ENCODE peak calls at places on chromosomes 4 and X, in four cellular contexts. One of them, this sample, is unnamed.

GRCh38 chr4:15963568-15963967 is 593 bp upstream of the FGFBP2 start:
- DNase-seq in pancreas: no peak
- DNase-seq in mammary epithelial cell: no peak
- DNase-seq in neural progenitor cell: no peak
- DNase-seq in this sample: no peak

GRCh38 chr4:182808673-182809416 is 108.3 kb downstream of the DCTD start:
- DNase-seq in neural progenitor cell: no peak
- DNase-seq in mammary epithelial cell: no peak
- DNase-seq in pancreas: no peak
- DNase-seq in this sample: peak; percentile 34

GRCh38 chr4:96352051-96352517 is 512.2 kb downstream of the PDHA2 start:
- DNase-seq in mammary epithelial cell: peak; percentile 14
- DNase-seq in pancreas: no peak
- DNase-seq in neural progenitor cell: peak; percentile 49
- DNase-seq in this sample: peak; percentile 29

GRCh38 chr4:139692300-139693012 is 26.8 kb downstream of the MGST2 start:
- DNase-seq in neural progenitor cell: peak; percentile 24
- DNase-seq in mammary epithelial cell: no peak
- DNase-seq in pancreas: no peak
- DNase-seq in this sample: no peak

GRCh38 chr4:147916351-147916750 is 184.5 kb downstream of the ARHGAP10 start:
- DNase-seq in mammary epithelial cell: no peak
- DNase-seq in pancreas: no peak
- DNase-seq in neural progenitor cell: no peak
- DNase-seq in this sample: no peak

GRCh38 chr4:125728568-125728967 is 413.8 kb downstream of the FAT4 start:
- DNase-seq in pancreas: no peak
- DNase-seq in neural progenitor cell: peak; percentile 34
- DNase-seq in mammary epithelial cell: peak; percentile 93
- DNase-seq in this sample: peak; percentile 99

GRCh38 chrX:153398275-153398960 is 2.7 kb downstream of the PNMA6E start:
- DNase-seq in mammary epithelial cell: no peak
- DNase-seq in neural progenitor cell: no peak
- DNase-seq in pancreas: no peak
- DNase-seq in this sample: no peak

GRCh38 chr4:122746485-122746965 is 14.0 kb downstream of the BBS12 start:
- DNase-seq in neural progenitor cell: no peak
- DNase-seq in mammary epithelial cell: peak; percentile 20
- DNase-seq in pancreas: no peak
- DNase-seq in this sample: no peak

GRCh38 chr4:3041192-3042142 is 32.9 kb downstream of the HTT-AS start:
- DNase-seq in mammary epithelial cell: peak; percentile 65
- DNase-seq in neural progenitor cell: no peak
- DNase-seq in pancreas: no peak
- DNase-seq in this sample: peak; percentile 21

GRCh38 chr4:2797545-2798305 is 4.8 kb downstream of the SH3BP2 start:
- DNase-seq in neural progenitor cell: peak; percentile 1
- DNase-seq in mammary epithelial cell: no peak
- DNase-seq in pancreas: peak; percentile 86
- DNase-seq in this sample: no peak

GRCh38 chr4:2805712-2806391 is 13.0 kb downstream of the SH3BP2 start:
- DNase-seq in neural progenitor cell: no peak
- DNase-seq in pancreas: peak; percentile 78
- DNase-seq in mammary epithelial cell: no peak
- DNase-seq in this sample: peak; percentile 20

GRCh38 chr4:186132577-186133277 is 28.2 kb downstream of the FAM149A start:
- DNase-seq in mammary epithelial cell: peak; percentile 20
- DNase-seq in pancreas: no peak
- DNase-seq in neural progenitor cell: peak; percentile 77
- DNase-seq in this sample: peak; percentile 59

GRCh38 chr4:53905935-53906377 is 158.4 kb downstream of the CHIC2 start:
- DNase-seq in neural progenitor cell: peak; percentile 76
- DNase-seq in pancreas: peak; percentile 18
- DNase-seq in mammary epithelial cell: peak; percentile 61
- DNase-seq in this sample: peak; percentile 62

GRCh38 chrX:19152762-19153161 is 30.5 kb upstream of the ADGRG2 start:
- DNase-seq in mammary epithelial cell: peak; percentile 64
- DNase-seq in neural progenitor cell: no peak
- DNase-seq in pancreas: no peak
- DNase-seq in this sample: peak; percentile 74

GRCh38 chrX:57368158-57368557 is 81.7 kb downstream of the FAAH2 start:
- DNase-seq in pancreas: no peak
- DNase-seq in mammary epithelial cell: no peak
- DNase-seq in neural progenitor cell: no peak
- DNase-seq in this sample: no peak

GRCh38 chr4:141223418-141223817 is 2.7 kb downstream of the ZNF330 start:
- DNase-seq in pancreas: no peak
- DNase-seq in mammary epithelial cell: no peak
- DNase-seq in neural progenitor cell: no peak
- DNase-seq in this sample: no peak

GRCh38 chr4:20538922-20539321 is 161.3 kb upstream of the PACRGL start:
- DNase-seq in neural progenitor cell: no peak
- DNase-seq in mammary epithelial cell: no peak
- DNase-seq in pancreas: no peak
- DNase-seq in this sample: peak; percentile 10

GRCh38 chrX:52217494-52218160 is 32.9 kb downstream of the MAGED4 start:
- DNase-seq in neural progenitor cell: peak; percentile 38
- DNase-seq in mammary epithelial cell: no peak
- DNase-seq in pancreas: no peak
- DNase-seq in this sample: no peak

GRCh38 chr4:88960576-88960975 is 96.4 kb downstream of the FAM13A start:
- DNase-seq in neural progenitor cell: peak; percentile 13
- DNase-seq in mammary epithelial cell: no peak
- DNase-seq in pancreas: no peak
- DNase-seq in this sample: no peak

GRCh38 chr4:155809835-155810234 is 51.0 kb downstream of the GUCY1B1 start:
- DNase-seq in neural progenitor cell: peak; percentile 77
- DNase-seq in mammary epithelial cell: peak; percentile 59
- DNase-seq in pancreas: no peak
- DNase-seq in this sample: peak; percentile 76

GRCh38 chr4:22501715-22502095 is 14.2 kb downstream of the ADGRA3 start:
- DNase-seq in mammary epithelial cell: no peak
- DNase-seq in neural progenitor cell: no peak
- DNase-seq in pancreas: no peak
- DNase-seq in this sample: peak; percentile 76

GRCh38 chr4:155967098-155967497 is 13.4 kb upstream of the CTSO start:
- DNase-seq in pancreas: no peak
- DNase-seq in mammary epithelial cell: no peak
- DNase-seq in neural progenitor cell: no peak
- DNase-seq in this sample: peak; percentile 13

GRCh38 chr4:151854731-151855130 is 93.9 kb upstream of the GATB start:
- DNase-seq in mammary epithelial cell: no peak
- DNase-seq in pancreas: no peak
- DNase-seq in neural progenitor cell: no peak
- DNase-seq in this sample: peak; percentile 4

GRCh38 chr4:82711158-82711785 is 87.3 kb downstream of the SCD5 start:
- DNase-seq in mammary epithelial cell: no peak
- DNase-seq in neural progenitor cell: no peak
- DNase-seq in pancreas: no peak
- DNase-seq in this sample: no peak
- TF ChIP-seq CTCF in mammary epithelial cell: no peak
- TF ChIP-seq CTCF in neural progenitor cell: no peak
- TF ChIP-seq CTCF in pancreas: no peak
- TF ChIP-seq CTCF in this sample: no peak

GRCh38 chr4:40316333-40316781 is 18.8 kb upstream of the CHRNA9 start:
- DNase-seq in pancreas: no peak
- DNase-seq in neural progenitor cell: no peak
- DNase-seq in mammary epithelial cell: peak; percentile 92
- DNase-seq in this sample: peak; percentile 95
- H3K4me3 ChIP-seq in pancreas: no peak overlapping the region
- H3K4me3 ChIP-seq in neural progenitor cell: no peak overlapping the region
- H3K4me3 ChIP-seq in mammary epithelial cell: peak overlapping the region; percentile 13
- H3K4me3 ChIP-seq in this sample: peak overlapping the region; percentile 36

GRCh38 chr4:97585274-97585673 is 558.0 kb downstream of the STPG2 start:
- DNase-seq in neural progenitor cell: no peak
- DNase-seq in mammary epithelial cell: no peak
- DNase-seq in pancreas: no peak
- DNase-seq in this sample: no peak
- TF ChIP-seq CTCF in neural progenitor cell: no peak
- TF ChIP-seq CTCF in mammary epithelial cell: no peak
- TF ChIP-seq CTCF in pancreas: no peak
- TF ChIP-seq CTCF in this sample: no peak

DNA sequence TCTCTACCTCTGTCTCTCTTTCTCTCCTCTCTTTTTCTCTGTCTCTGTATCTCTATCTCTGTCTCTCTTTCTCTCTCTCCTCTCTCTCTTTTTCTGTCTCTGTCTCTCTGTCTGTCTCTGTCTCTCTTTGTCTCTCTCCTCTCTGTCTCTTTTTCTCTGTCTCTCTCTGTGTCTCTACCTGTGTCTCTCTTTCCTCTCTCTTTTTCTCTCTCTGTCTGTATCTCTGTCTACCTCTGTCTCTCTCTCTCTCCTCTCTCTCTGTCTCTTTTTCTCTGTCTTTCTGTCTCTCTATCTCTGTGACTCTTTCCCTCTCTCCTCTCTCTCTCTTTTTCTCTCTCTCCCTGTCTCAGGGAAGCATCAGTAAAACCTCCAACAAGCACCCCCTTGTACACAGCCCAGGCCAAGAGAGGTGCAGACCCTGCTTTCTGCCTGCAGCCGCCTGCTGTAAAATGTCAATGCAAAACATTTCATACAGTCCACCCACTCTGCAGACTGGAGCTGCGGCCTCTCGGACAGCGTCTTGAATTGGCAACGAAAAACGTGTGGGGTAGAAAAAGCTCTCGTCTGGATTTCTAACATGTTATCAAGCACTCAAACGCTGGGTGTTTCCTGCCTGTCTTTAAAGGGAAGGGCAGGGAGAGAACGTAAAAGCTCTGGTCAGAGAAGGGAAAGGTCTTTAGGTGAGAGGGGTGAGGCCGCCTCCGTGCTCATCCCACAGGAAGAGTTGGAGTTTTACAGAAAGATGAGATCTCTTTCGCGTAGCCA is 3.7 kb upstream of the SHOX start:
- DNase-seq in mammary epithelial cell: no peak
- DNase-seq in pancreas: no peak
- DNase-seq in neural progenitor cell: peak; percentile 50
- DNase-seq in this sample: no peak
- H3K4me3 ChIP-seq in mammary epithelial cell: no peak overlapping the region
- H3K4me3 ChIP-seq in pancreas: no peak overlapping the region
- H3K4me3 ChIP-seq in neural progenitor cell: no peak overlapping the region
- H3K4me3 ChIP-seq in this sample: no peak overlapping the region

DNA sequence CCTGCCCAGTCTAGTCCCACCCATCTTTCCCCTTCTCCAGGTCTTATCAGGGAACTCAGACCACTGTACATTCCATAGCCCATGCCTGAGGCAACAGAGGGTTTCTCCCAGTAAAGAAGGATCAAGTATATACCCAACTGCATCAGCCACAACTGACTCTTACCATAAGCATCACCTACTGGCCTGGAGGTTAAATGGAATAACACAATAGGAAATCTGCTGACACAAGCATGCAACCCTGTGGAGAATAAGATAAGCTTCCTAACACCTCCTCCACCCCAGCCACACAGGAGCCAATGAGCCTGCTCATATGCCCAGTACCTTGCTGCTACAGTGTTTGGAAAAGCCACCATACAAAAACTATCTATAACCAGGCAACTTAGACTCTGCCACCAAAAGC is 34.6 kb upstream of the PLK4 start:
- DNase-seq in neural progenitor cell: no peak
- DNase-seq in mammary epithelial cell: no peak
- DNase-seq in pancreas: no peak
- DNase-seq in this sample: no peak
- TF ChIP-seq CTCF in neural progenitor cell: no peak
- TF ChIP-seq CTCF in mammary epithelial cell: no peak
- TF ChIP-seq CTCF in pancreas: no peak
- TF ChIP-seq CTCF in this sample: no peak

DNA sequence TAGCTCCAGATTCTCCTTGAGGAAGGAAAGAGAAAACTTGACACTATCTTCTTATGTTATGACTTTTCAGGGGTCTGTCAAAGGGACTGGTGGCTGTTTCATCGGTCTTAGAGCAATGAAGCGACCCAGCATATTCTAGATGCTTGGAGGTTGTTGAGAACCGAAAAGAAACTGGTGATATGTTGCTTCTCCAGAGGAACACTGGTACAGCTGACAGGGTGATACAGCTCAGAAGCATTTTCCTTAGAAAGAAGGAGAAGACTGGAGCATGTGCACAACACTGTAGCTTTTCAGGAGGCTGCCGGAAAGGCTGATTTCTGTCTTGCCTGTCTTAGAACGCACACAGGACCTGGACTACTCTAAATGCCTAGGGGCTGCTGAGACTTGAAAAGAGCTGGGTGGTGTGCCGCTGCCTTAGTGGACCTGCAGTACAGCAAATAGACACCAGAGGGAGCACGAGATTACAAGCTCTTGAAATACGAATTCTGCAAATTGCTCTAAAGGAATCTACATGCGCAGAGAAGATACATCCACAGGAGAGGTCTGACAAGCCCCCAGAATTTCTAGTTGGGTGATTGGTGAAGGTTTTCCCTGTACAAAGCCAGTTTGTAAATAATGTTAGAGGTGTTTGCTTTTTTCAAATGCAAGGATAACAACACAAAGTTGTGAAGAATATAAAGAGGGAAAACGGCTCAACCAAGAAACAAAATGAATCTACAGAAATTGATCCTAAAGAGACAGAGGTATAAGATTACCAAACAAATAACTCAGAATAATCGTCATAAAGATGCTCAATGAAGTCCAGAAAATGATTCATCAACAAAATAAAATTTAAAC is 223.1 kb upstream of the DMD start:
- DNase-seq in mammary epithelial cell: peak; percentile 20
- DNase-seq in neural progenitor cell: peak; percentile 77
- DNase-seq in pancreas: no peak
- DNase-seq in this sample: peak; percentile 40
- H3K4me3 ChIP-seq in mammary epithelial cell: no peak overlapping the region
- H3K4me3 ChIP-seq in neural progenitor cell: no peak overlapping the region
- H3K4me3 ChIP-seq in pancreas: no peak overlapping the region
- H3K4me3 ChIP-seq in this sample: no peak overlapping the region